ENCODE peak calls at places on chromosomes 5 and 9, in nine cellular contexts. K is PC-9, D is hepatocyte, A is GM23248, X is SK-N-SH, C is GM23338, F is HCT116, Q is PC-3, H is OCI-LY7. G is an unnamed sample. For H3K9me2, the result is how much of the 10 kb centered on the place peaks cover.

GRCh38 chr9:113620377-113621161 is 157.0 kb downstream of the RGS3 start:
- DNase-seq in K (peak), D (peak), A (peak), X (peak), C (peak), F (peak), Q (peak), H (no peak), G (no peak)

GRCh38 chr5:129608350-129608749 is 139.5 kb upstream of the MINAR2 start:
- DNase-seq in K (no peak), D (no peak), A (no peak), X (no peak), C (no peak), F (no peak), Q (no peak), H (no peak), G (peak)

GRCh38 chr9:133897675-133898074 is 94.4 kb downstream of the VAV2 start:
- DNase-seq in K (no peak), D (no peak), A (peak), X (peak), C (no peak), F (no peak), Q (no peak), H (no peak), G (no peak)

GRCh38 chr5:4348919-4349318 is 753.3 kb downstream of the IRX1 start:
- DNase-seq in K (no peak), D (no peak), A (no peak), X (no peak), C (no peak), F (no peak), Q (no peak), H (no peak), G (no peak)

GRCh38 chr5:173148354-173148753 is 4.0 kb downstream of the BNIP1 start:
- DNase-seq in K (no peak), D (no peak), A (no peak), X (no peak), C (no peak), F (no peak), Q (no peak), H (no peak), G (no peak)

GRCh38 chr5:10124287-10124686 is 125.4 kb downstream of the ATPSCKMT start:
- DNase-seq in K (no peak), D (no peak), A (peak), X (no peak), C (no peak), F (no peak), Q (no peak), H (no peak), G (no peak)

GRCh38 chr9:37410969-37411785 is 11.3 kb upstream of the GRHPR start:
- DNase-seq in K (no peak), D (no peak), A (peak), X (no peak), C (peak), F (no peak), Q (no peak), H (peak), G (peak)

GRCh38 chr9:3585616-3586015 is 59.8 kb upstream of the RFX3 start:
- DNase-seq in K (no peak), D (no peak), A (no peak), X (no peak), C (no peak), F (no peak), Q (no peak), H (no peak), G (no peak)

GRCh38 chr9:104280711-104281110 is 186.6 kb downstream of the SMC2 start:
- DNase-seq in K (no peak), D (no peak), A (no peak), X (no peak), C (no peak), F (no peak), Q (no peak), H (no peak), G (no peak)

GRCh38 chr9:4389003-4389402 is 89.1 kb upstream of the GLIS3 start:
- DNase-seq in K (no peak), D (no peak), A (no peak), X (no peak), C (no peak), F (no peak), Q (no peak), H (no peak), G (no peak)

GRCh38 chr9:130289711-130290241 is 24.2 kb downstream of the HMCN2 start:
- DNase-seq in K (no peak), D (no peak), A (no peak), X (peak), C (no peak), F (no peak), Q (no peak), H (no peak), G (no peak)

GRCh38 chr9:71442937-71443336 is 321.5 kb upstream of the TRPM3 start:
- DNase-seq in K (no peak), D (no peak), A (no peak), X (no peak), C (no peak), F (no peak), Q (no peak), H (no peak), G (no peak)

GRCh38 chr5:43631182-43631910 is 28.4 kb downstream of the NNT start:
- DNase-seq in K (peak), D (peak), A (peak), X (peak), C (peak), F (peak), Q (peak), H (peak), G (peak)

GRCh38 chr9:121360975-121361374 is 9.1 kb downstream of the STOM start:
- DNase-seq in K (no peak), D (peak), A (peak), X (no peak), C (no peak), F (no peak), Q (peak), H (no peak), G (no peak)

GRCh38 chr5:145811834-145812625 is 23.1 kb downstream of the PRELID2 start:
- DNase-seq in K (no peak), D (peak), A (peak), X (no peak), C (peak), F (no peak), Q (peak), H (no peak), G (peak)

GRCh38 chr5:174559141-174559540 is 165.2 kb upstream of the MSX2 start:
- DNase-seq in K (no peak), D (no peak), A (no peak), X (no peak), C (no peak), F (no peak), Q (no peak), H (no peak), G (no peak)

GRCh38 chr9:121545875-121546423 is 46.3 kb upstream of the GGTA1 start:
- DNase-seq in K (peak), D (peak), A (peak), X (peak), C (peak), F (peak), Q (peak), H (peak), G (peak)

GRCh38 chr5:119395080-119395836 is 39.4 kb downstream of the TNFAIP8 start:
- DNase-seq in K (no peak), D (no peak), A (no peak), X (no peak), C (no peak), F (no peak), Q (no peak), H (peak), G (no peak)

GRCh38 chr9:8718121-8718725 is 918.6 kb upstream of the DMAC1 start:
- DNase-seq in K (no peak), D (peak), A (peak), X (no peak), C (no peak), F (no peak), Q (no peak), H (no peak), G (no peak)

GRCh38 chr5:94884294-94884693 is 265.8 kb downstream of the SLF1 start:
- DNase-seq in K (no peak), D (no peak), A (no peak), X (no peak), C (peak), F (no peak), Q (no peak), H (no peak), G (no peak)

GRCh38 chr5:54689411-54690251 is 172.1 kb downstream of the SNX18 start:
- DNase-seq in K (no peak), D (no peak), A (no peak), X (no peak), C (no peak), F (no peak), Q (no peak), H (no peak), G (no peak)

GRCh38 chr9:75061169-75061568 is 26.8 kb downstream of the NMRK1 start:
- DNase-seq in K (no peak), D (no peak), A (no peak), X (no peak), C (no peak), F (no peak), Q (peak), H (no peak), G (no peak)

GRCh38 chr5:141441571-141442170 is 11.4 kb downstream of the PCDHGA12 start:
- DNase-seq in K (no peak), D (no peak), A (no peak), X (no peak), C (no peak), F (no peak), Q (no peak), H (no peak), G (no peak)

GRCh38 chr5:130138406-130139060 is 234.3 kb downstream of the CHSY3 start:
- DNase-seq in K (no peak), D (no peak), A (peak), X (no peak), C (no peak), F (no peak), Q (peak), H (no peak), G (no peak)

GRCh38 chr9:125532412-125532811 is 174.6 kb downstream of the MAPKAP1 start:
- DNase-seq in K (no peak), D (no peak), A (no peak), X (no peak), C (no peak), F (no peak), Q (peak), H (no peak), G (no peak)

GRCh38 chr5:153276151-153276550 is 214.3 kb upstream of the GRIA1 start:
- DNase-seq in K (no peak), D (peak), A (peak), X (no peak), C (peak), F (no peak), Q (peak), H (peak), G (peak)

GRCh38 chr5:169592937-169593650 is 9.5 kb downstream of the SPDL1 start:
- DNase-seq in K (peak), D (no peak), A (peak), X (no peak), C (no peak), F (no peak), Q (peak), H (no peak), G (no peak)

GRCh38 chr5:151104795-151105194 is 24.0 kb upstream of the TNIP1 start:
- DNase-seq in K (no peak), D (peak), A (peak), X (no peak), C (no peak), F (no peak), Q (no peak), H (no peak), G (no peak)

GRCh38 chr5:77407152-77407551 is 85.0 kb downstream of the WDR41 start:
- DNase-seq in K (no peak), D (no peak), A (no peak), X (no peak), C (no peak), F (no peak), Q (no peak), H (no peak), G (no peak)

GRCh38 chr5:9557696-9558095 is 11.8 kb upstream of the SEMA5A start:
- DNase-seq in K (peak), D (no peak), A (peak), X (no peak), C (no peak), F (no peak), Q (peak), H (no peak), G (no peak)

GRCh38 chr5:54868511-54869483 is 116.6 kb downstream of the ESM1 start:
- DNase-seq in K (no peak), D (no peak), A (no peak), X (no peak), C (no peak), F (no peak), Q (no peak), H (no peak), G (no peak)

GRCh38 chr9:134968011-134968822 is 50.5 kb upstream of the FCN1 start:
- DNase-seq in K (no peak), D (no peak), A (no peak), X (peak), C (peak), F (no peak), Q (no peak), H (no peak), G (no peak)

GRCh38 chr5:146755781-146756180 is 122.8 kb downstream of the PPP2R2B start:
- DNase-seq in K (no peak), D (no peak), A (no peak), X (no peak), C (no peak), F (no peak), Q (no peak), H (no peak), G (no peak)

GRCh38 chr5:148458036-148458888 is 74.5 kb downstream of the FBXO38 start:
- DNase-seq in K (no peak), D (no peak), A (no peak), X (no peak), C (no peak), F (no peak), Q (no peak), H (no peak), G (no peak)

GRCh38 chr5:169856571-169856970 is 123.7 kb downstream of the INSYN2B start:
- DNase-seq in K (peak), D (peak), A (peak), X (no peak), C (no peak), F (no peak), Q (peak), H (no peak), G (no peak)

GRCh38 chr9:130196643-130197042 is 24.4 kb downstream of the NCS1 start:
- DNase-seq in K (no peak), D (no peak), A (no peak), X (peak), C (no peak), F (no peak), Q (no peak), H (no peak), G (no peak)

GRCh38 chr5:677131-678101 is 15.7 kb downstream of the TPPP start:
- DNase-seq in K (no peak), D (peak), A (no peak), X (no peak), C (no peak), F (no peak), Q (no peak), H (no peak), G (peak)

GRCh38 chr9:35002623-35003022 is 13.1 kb downstream of the DNAJB5 start:
- DNase-seq in K (no peak), D (no peak), A (no peak), X (peak), C (no peak), F (no peak), Q (no peak), H (no peak), G (no peak)

GRCh38 chr5:57277085-57277484 is 103.2 kb downstream of the GPBP1 start:
- DNase-seq in K (no peak), D (no peak), A (peak), X (peak), C (peak), F (peak), Q (peak), H (peak), G (peak)

DNA sequence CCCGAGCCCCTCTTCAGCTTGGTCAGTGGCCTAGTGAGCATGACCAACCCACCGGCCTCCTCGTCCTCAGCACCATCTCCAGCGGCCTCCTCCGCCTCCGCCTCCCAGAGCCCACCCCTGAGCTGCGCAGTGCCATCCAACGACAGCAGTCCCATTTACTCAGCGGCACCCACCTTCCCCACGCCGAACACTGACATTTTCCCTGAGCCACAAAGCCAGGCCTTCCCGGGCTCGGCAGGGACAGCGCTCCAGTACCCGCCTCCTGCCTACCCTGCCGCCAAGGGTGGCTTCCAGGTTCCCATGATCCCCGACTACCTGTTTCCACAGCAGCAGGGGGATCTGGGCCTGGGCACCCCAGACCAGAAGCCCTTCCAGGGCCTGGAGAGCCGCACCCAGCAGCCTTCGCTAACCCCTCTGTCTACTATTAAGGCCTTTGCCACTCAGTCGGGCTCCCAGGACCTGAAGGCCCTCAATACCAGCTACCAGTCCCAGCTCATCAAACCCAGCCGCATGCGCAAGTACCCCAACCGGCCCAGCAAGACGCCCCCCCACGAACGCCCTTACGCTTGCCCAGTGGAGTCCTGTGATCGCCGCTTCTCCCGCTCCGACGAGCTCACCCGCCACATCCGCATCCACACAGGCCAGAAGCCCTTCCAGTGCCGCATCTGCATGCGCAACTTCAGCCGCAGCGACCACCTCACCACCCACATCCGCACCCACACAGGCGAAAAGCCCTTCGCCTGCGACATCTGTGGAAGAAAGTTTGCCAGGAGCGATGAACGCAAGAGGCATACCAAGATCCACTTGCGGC is 1.8 kb downstream of the EGR1 start:
- DNase-seq in K (peak), D (peak), A (peak), X (peak), C (no peak), F (no peak), Q (no peak), H (no peak), G (no peak)
- H3K4me3 ChIP-seq in K (no peak), D (peak), A (peak), X (peak), C (peak), F (peak), Q (no peak), H (no peak), G (no peak)

DNA sequence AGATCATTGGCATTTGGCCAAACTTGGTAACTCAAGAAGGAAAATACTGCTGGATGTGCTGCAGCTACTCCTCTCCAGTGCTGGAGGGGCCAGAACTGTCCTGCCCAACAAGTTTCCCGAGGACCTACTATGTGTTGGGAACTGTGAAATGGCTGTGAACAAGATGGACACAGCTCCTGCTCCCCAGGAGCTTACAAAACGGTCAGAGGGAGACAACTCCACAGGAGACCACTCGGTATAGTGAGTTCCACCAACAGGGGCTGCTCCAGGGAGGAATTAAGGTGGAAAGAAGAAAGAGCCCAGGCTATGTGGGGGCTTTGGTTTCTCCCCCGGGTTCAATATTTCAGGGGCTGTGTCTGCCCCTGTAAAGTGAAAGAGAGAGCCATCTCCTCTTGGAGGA is 78.8 kb downstream of the GNA14 start:
- DNase-seq in K (no peak), D (no peak), A (no peak), X (no peak), C (peak), F (no peak), Q (no peak), H (no peak), G (no peak)
- H3K4me2 ChIP-seq in K (no peak), D (no peak), A (no peak), X (no peak), C (no peak), F (no peak), Q (no peak), H (no peak), G (no peak)

GRCh38 chr5:132096904-132097303 is 23.3 kb downstream of the CSF2 start:
- DNase-seq in K (no peak), D (no peak), A (no peak), X (no peak), C (no peak), F (no peak), Q (no peak), H (no peak), G (no peak)
- H3K9me2 ChIP-seq in K (under half), D (under half), A (under half), X (under half), C (under half), F (under half), Q (under half), H (under half), G (under half)

DNA sequence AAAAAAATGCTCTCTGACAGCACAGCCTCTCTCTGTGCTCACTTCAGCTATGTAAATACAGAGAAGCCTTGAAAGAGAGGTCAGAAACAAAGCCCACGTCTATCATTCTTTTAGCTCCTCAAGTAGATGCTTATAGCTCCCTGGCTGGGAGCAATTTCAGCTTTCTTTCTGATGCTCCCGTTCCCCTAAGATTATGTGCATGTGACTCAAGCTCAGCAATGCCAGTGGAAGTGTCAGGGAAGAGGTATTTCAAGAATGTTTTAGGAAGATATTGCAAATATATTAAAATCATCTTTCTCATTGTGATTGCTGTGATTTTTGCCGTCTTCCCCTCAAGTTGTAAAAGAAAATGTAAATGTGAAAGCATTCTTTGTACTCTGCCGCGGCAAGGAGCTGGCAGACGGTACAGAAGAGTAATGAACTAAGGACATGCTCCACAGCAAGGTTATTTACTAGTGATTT is 1353.7 kb upstream of the ACO1 start:
- DNase-seq in K (no peak), D (peak), A (peak), X (no peak), C (peak), F (no peak), Q (peak), H (no peak), G (no peak)
- H3K4me3 ChIP-seq in K (no peak), D (peak), A (no peak), X (peak), C (peak), F (no peak), Q (no peak), H (no peak), G (no peak)

DNA sequence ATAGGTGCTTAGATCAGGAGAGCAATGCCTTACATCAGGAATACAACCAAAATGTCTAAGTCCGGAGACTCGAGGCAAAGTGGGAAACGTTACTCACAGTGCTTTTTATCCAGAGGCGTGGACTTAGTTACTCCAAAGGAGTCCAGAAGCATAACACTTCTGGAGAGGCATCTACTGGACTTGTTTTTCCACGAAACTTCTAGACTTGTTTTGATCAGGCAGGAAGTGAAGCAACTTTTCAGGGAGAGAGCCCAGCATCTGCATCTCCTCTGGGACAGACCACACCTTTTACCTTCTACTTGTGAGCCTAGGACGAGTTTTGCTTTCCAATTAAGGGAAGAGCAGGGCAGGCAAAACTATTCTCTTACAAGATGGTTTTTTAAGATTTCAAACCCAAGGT is 1.2 kb upstream of the TJP2 start:
- DNase-seq in K (no peak), D (no peak), A (no peak), X (no peak), C (no peak), F (no peak), Q (no peak), H (no peak), G (no peak)
- H3K4me2 ChIP-seq in K (peak), D (peak), A (peak), X (no peak), C (peak), F (no peak), Q (no peak), H (peak), G (no peak)

G was measured in Karpas-422.